ENCODE peak calls at places on chromosomes 11 and 22, in nine cellular contexts. One of them, this sample, is unnamed.

GRCh38 chr11:103887001-103887680 is 149.3 kb upstream of the DDI1 start:
- DNase-seq in NCI-H510A treated with DMSO at 0.1 percent for 48 hours: no peak
- DNase-seq in activated naive CD8-positive, alpha-beta T cell treated with anti-CD3 and anti-CD28 coated beads, Interleukin-2, amount 50 U/mL, for 24 hours: no peak
- DNase-seq in activated T-cell treated with anti-CD3 and anti-CD28 coated beads for 1 hour: no peak
- DNase-seq in NCI-H2029 treated with DMSO at 0.1 percent for 48 hours: no peak
- DNase-seq in NCI-H1048: no peak
- DNase-seq in amniotic stem cell: no peak
- DNase-seq in endodermal cell: no peak
- DNase-seq in SK-MEL-5: no peak
- DNase-seq in this sample: no peak

GRCh38 chr11:72821920-72822799 is 7.9 kb downstream of the ATG16L2 start:
- DNase-seq in NCI-H510A treated with DMSO at 0.1 percent for 48 hours: peak
- DNase-seq in activated naive CD8-positive, alpha-beta T cell treated with anti-CD3 and anti-CD28 coated beads, Interleukin-2, amount 50 U/mL, for 24 hours: peak
- DNase-seq in activated T-cell treated with anti-CD3 and anti-CD28 coated beads for 1 hour: peak
- DNase-seq in NCI-H2029 treated with DMSO at 0.1 percent for 48 hours: peak
- DNase-seq in NCI-H1048: peak
- DNase-seq in amniotic stem cell: peak
- DNase-seq in endodermal cell: peak
- DNase-seq in SK-MEL-5: peak
- DNase-seq in this sample: no peak

GRCh38 chr22:19750666-19751490 is 9.7 kb upstream of the TBX1 start:
- DNase-seq in NCI-H510A treated with DMSO at 0.1 percent for 48 hours: no peak
- DNase-seq in activated naive CD8-positive, alpha-beta T cell treated with anti-CD3 and anti-CD28 coated beads, Interleukin-2, amount 50 U/mL, for 24 hours: no peak
- DNase-seq in activated T-cell treated with anti-CD3 and anti-CD28 coated beads for 1 hour: no peak
- DNase-seq in NCI-H2029 treated with DMSO at 0.1 percent for 48 hours: no peak
- DNase-seq in NCI-H1048: no peak
- DNase-seq in amniotic stem cell: peak
- DNase-seq in endodermal cell: no peak
- DNase-seq in SK-MEL-5: no peak
- DNase-seq in this sample: no peak

GRCh38 chr11:111635706-111636045 is 33.4 kb downstream of the SIK2 start:
- DNase-seq in NCI-H510A treated with DMSO at 0.1 percent for 48 hours: no peak
- DNase-seq in activated naive CD8-positive, alpha-beta T cell treated with anti-CD3 and anti-CD28 coated beads, Interleukin-2, amount 50 U/mL, for 24 hours: no peak
- DNase-seq in activated T-cell treated with anti-CD3 and anti-CD28 coated beads for 1 hour: no peak
- DNase-seq in NCI-H2029 treated with DMSO at 0.1 percent for 48 hours: peak
- DNase-seq in NCI-H1048: no peak
- DNase-seq in amniotic stem cell: no peak
- DNase-seq in endodermal cell: no peak
- DNase-seq in SK-MEL-5: peak
- DNase-seq in this sample: no peak

GRCh38 chr11:126918556-126918955 is 82.0 kb downstream of the KIRREL3 start:
- DNase-seq in NCI-H510A treated with DMSO at 0.1 percent for 48 hours: no peak
- DNase-seq in activated naive CD8-positive, alpha-beta T cell treated with anti-CD3 and anti-CD28 coated beads, Interleukin-2, amount 50 U/mL, for 24 hours: no peak
- DNase-seq in activated T-cell treated with anti-CD3 and anti-CD28 coated beads for 1 hour: no peak
- DNase-seq in NCI-H2029 treated with DMSO at 0.1 percent for 48 hours: no peak
- DNase-seq in NCI-H1048: no peak
- DNase-seq in amniotic stem cell: no peak
- DNase-seq in endodermal cell: no peak
- DNase-seq in SK-MEL-5: no peak
- DNase-seq in this sample: peak

GRCh38 chr22:22750335-22751042 is 106.1 kb downstream of the GGTLC2 start:
- DNase-seq in NCI-H510A treated with DMSO at 0.1 percent for 48 hours: no peak
- DNase-seq in activated naive CD8-positive, alpha-beta T cell treated with anti-CD3 and anti-CD28 coated beads, Interleukin-2, amount 50 U/mL, for 24 hours: no peak
- DNase-seq in activated T-cell treated with anti-CD3 and anti-CD28 coated beads for 1 hour: no peak
- DNase-seq in NCI-H2029 treated with DMSO at 0.1 percent for 48 hours: no peak
- DNase-seq in NCI-H1048: no peak
- DNase-seq in amniotic stem cell: no peak
- DNase-seq in endodermal cell: no peak
- DNase-seq in SK-MEL-5: no peak
- DNase-seq in this sample: no peak

GRCh38 chr22:21012446-21013407 is 2.2 kb upstream of the P2RX6 start:
- DNase-seq in NCI-H510A treated with DMSO at 0.1 percent for 48 hours: no peak
- DNase-seq in activated naive CD8-positive, alpha-beta T cell treated with anti-CD3 and anti-CD28 coated beads, Interleukin-2, amount 50 U/mL, for 24 hours: no peak
- DNase-seq in activated T-cell treated with anti-CD3 and anti-CD28 coated beads for 1 hour: no peak
- DNase-seq in NCI-H2029 treated with DMSO at 0.1 percent for 48 hours: no peak
- DNase-seq in NCI-H1048: no peak
- DNase-seq in amniotic stem cell: no peak
- DNase-seq in endodermal cell: peak
- DNase-seq in SK-MEL-5: no peak
- DNase-seq in this sample: no peak

GRCh38 chr11:114031599-114032320 is 27.8 kb upstream of the ZBTB16 start:
- DNase-seq in NCI-H510A treated with DMSO at 0.1 percent for 48 hours: no peak
- DNase-seq in activated naive CD8-positive, alpha-beta T cell treated with anti-CD3 and anti-CD28 coated beads, Interleukin-2, amount 50 U/mL, for 24 hours: no peak
- DNase-seq in activated T-cell treated with anti-CD3 and anti-CD28 coated beads for 1 hour: no peak
- DNase-seq in NCI-H2029 treated with DMSO at 0.1 percent for 48 hours: no peak
- DNase-seq in NCI-H1048: no peak
- DNase-seq in amniotic stem cell: no peak
- DNase-seq in endodermal cell: no peak
- DNase-seq in SK-MEL-5: no peak
- DNase-seq in this sample: no peak